ENCODE peak calls at places on chromosomes 5 and 9, in ten cellular contexts. Y is left ventricle myocardium inferior, D is dorsolateral prefrontal cortex, K is Peyer's patch, C is left lung, W is stomach, G is cardiac muscle cell, T is heart left ventricle, X is esophagus squamous epithelium, Q is lower lobe of right lung. O is an unnamed sample.

GRCh38 chr5:34998058-34998789 is 49.5 kb downstream of the AGXT2 start:
- DNase-seq in D (peak; percentile 14), T (no peak), Y (no peak), K (no peak), C (no peak), W (no peak), G (no peak), X (no peak), Q (no peak), O (no peak)

GRCh38 chr9:106954562-106954961 is 91.6 kb downstream of the ZNF462 start:
- DNase-seq in X (no peak), Q (no peak), T (no peak), Y (no peak), K (no peak), D (no peak), C (no peak), W (no peak), G (no peak), O (no peak)

GRCh38 chr9:35726876-35727438 is 5.0 kb downstream of the TLN1 start:
- DNase-seq in K (peak; percentile 50), W (no peak), X (no peak), Y (no peak), G (peak; percentile 59), Q (peak; percentile 68), D (no peak), C (no peak), T (peak; percentile 70), O (peak; percentile 49)

GRCh38 chr5:156325671-156326070 is 1.3 kb upstream of the SGCD start:
- DNase-seq in Q (no peak), G (no peak), D (no peak), Y (no peak), C (no peak), T (no peak), K (no peak), X (no peak), W (no peak), O (no peak)

GRCh38 chr9:131776473-131776872 is 36.6 kb upstream of the RAPGEF1 start:
- DNase-seq in X (no peak), T (peak; percentile 35), W (no peak), D (no peak), Q (no peak), C (no peak), Y (no peak), K (no peak), G (peak; percentile 92), O (no peak)

GRCh38 chr5:16859346-16859745 is 76.7 kb downstream of the MYO10 start:
- DNase-seq in W (no peak), Q (no peak), T (no peak), X (no peak), K (no peak), D (no peak), Y (no peak), G (no peak), C (no peak), O (no peak)

GRCh38 chr5:113150221-113150620 is 173.6 kb downstream of the DCP2 start:
- DNase-seq in D (no peak), C (no peak), Y (no peak), T (no peak), Q (no peak), X (no peak), G (no peak), K (no peak), W (no peak), O (no peak)

GRCh38 chr9:86322973-86323644 is 31.1 kb downstream of the TUT7 start:
- DNase-seq in C (no peak), T (no peak), W (no peak), D (no peak), X (no peak), Q (no peak), Y (no peak), K (no peak), G (no peak), O (no peak)

GRCh38 chr5:118761814-118762213 is 226.5 kb downstream of the DTWD2 start:
- DNase-seq in K (no peak), X (no peak), C (no peak), T (no peak), G (no peak), D (no peak), Q (no peak), Y (no peak), W (no peak), O (no peak)

GRCh38 chr9:27535701-27536118 is 6.1 kb upstream of the MOB3B start:
- DNase-seq in Y (no peak), Q (no peak), T (no peak), W (no peak), G (no peak), D (no peak), K (no peak), C (no peak), X (no peak), O (no peak)

GRCh38 chr5:174514983-174515394 is 209.4 kb upstream of the MSX2 start:
- DNase-seq in K (no peak), D (peak; percentile 15), G (no peak), X (no peak), W (no peak), C (no peak), Y (no peak), T (no peak), Q (no peak), O (no peak)

GRCh38 chr5:141753143-141753970 is 71.3 kb upstream of the ARAP3 start:
- DNase-seq in X (no peak), C (no peak), W (no peak), Q (no peak), D (no peak), T (no peak), G (no peak), Y (no peak), K (no peak), O (no peak)

GRCh38 chr9:121133104-121133816 is 58.5 kb downstream of the CNTRL start:
- DNase-seq in Q (peak; percentile 77), G (no peak), D (no peak), C (peak; percentile 76), K (peak; percentile 85), T (no peak), Y (no peak), X (no peak), W (peak; percentile 75), O (peak; percentile 56)

GRCh38 chr5:55969956-55970355 is 24.8 kb downstream of the IL6ST start:
- DNase-seq in D (no peak), T (no peak), C (no peak), Y (no peak), W (no peak), K (no peak), Q (no peak), X (no peak), G (no peak), O (no peak)

DNA sequence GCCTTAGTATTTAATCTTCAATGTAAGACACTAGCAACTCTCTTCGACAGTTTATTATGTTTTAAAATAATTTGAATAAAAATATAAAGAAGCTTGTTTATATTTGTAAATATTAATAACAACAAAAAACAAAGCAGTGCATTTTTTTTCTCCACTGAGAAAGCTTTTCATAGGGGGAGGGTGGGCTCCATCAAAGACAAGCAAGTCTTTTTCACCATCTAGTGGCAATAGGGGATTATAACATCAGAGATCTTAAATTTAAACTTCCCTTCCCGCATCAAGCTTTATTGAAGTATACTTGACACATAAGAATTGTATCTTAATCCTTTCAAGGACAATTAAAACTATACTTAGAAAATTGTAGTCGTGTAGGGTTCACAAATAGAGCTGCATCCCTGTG is 9.3 kb upstream of the OR13F1 start:
- DNase-seq in W (no peak), K (no peak), D (no peak), Q (no peak), X (no peak), T (no peak), G (peak; percentile 2), Y (no peak), C (no peak), O (no peak)
- TF ChIP-seq CTCF in W (no peak), K (no peak), D (no peak), Q (no peak), X (no peak), T (no peak), G (no peak), Y (no peak), C (no peak), O (no peak)

DNA sequence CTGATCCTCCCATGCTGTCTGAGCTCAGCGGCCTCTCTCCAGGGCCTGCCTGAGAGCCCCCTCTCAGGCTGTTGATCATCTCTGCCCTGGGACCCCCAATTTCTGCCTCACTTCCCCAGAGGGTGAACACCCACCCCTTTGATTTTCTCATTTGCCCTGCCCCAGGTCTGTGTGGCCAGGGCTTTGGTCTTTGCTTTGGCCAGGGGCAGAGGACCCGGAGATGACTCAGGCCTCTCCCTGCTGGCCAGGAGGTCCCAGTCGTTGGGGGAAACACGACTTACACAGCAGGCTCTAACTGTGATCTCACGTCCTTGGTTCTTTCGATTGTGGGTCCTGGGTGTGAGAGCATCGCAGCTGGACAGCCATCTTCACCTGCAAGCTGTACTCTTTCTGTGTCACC is 1.1 kb upstream of the ADAMTS2 start:
- DNase-seq in Q (no peak), C (peak; percentile 28), D (no peak), G (no peak), W (no peak), K (no peak), T (no peak), Y (no peak), X (no peak), O (no peak)
- H3K27me3 ChIP-seq in Q (peaks cover 50% of the 10 kb centered on the region), C (peaks cover 8% of the 10 kb centered on the region), D (peaks cover 23% of the 10 kb centered on the region), G (peaks cover 88% of the 10 kb centered on the region), W (peaks cover 92% of the 10 kb centered on the region), K (no peaks in the 10 kb centered on the region), T (peaks cover 40% of the 10 kb centered on the region), Y (peaks cover 97% of the 10 kb centered on the region), X (no peaks in the 10 kb centered on the region), O (peaks cover 50% of the 10 kb centered on the region)

GRCh38 chr5:14665949-14666741 is 1.6 kb downstream of the OTULIN start:
- DNase-seq in D (no peak), X (no peak), C (no peak), K (peak; percentile 64), W (no peak), Y (no peak), T (peak; percentile 47), Q (no peak), G (no peak), O (peak; percentile 38)

GRCh38 chr5:14663734-14664269 is 716 bp upstream of the OTULIN start:
- DNase-seq in W (no peak), G (peak; percentile 30), Y (no peak), C (peak; percentile 72), X (no peak), D (no peak), T (peak; percentile 38), K (peak; percentile 30), Q (no peak), O (peak; percentile 47)

GRCh38 chr5:14667290-14667689 is 2.8 kb downstream of the OTULIN start:
- DNase-seq in T (no peak), Q (no peak), K (no peak), C (no peak), X (no peak), W (no peak), Y (no peak), G (no peak), D (no peak), O (no peak)

GRCh38 chr5:14664270-14665109 is at the start of gene OTULIN:
- DNase-seq in X (peak; percentile 38), Q (peak; percentile 95), D (peak; percentile 88), W (peak; percentile 90), K (peak; percentile 83), T (peak; percentile 94), Y (peak; percentile 93), C (peak; percentile 99), G (peak; percentile 96), O (peak; percentile 92)

GRCh38 chr5:14665110-14665822 is 748 bp downstream of the OTULIN start:
- DNase-seq in T (peak; percentile 38), G (peak; percentile 59), D (peak; percentile 25), W (peak; percentile 45), X (no peak), Q (peak; percentile 57), C (peak; percentile 84), Y (peak; percentile 43), K (peak; percentile 47), O (peak; percentile 65)
- TF ChIP-seq CTCF in T (no peak), G (no peak), D (no peak), W (no peak), X (no peak), Q (no peak), C (no peak), Y (no peak), K (no peak), O (no peak)

GRCh38 chr5:132808866-132809265 is 4.2 kb upstream of the SOWAHA start:
- DNase-seq in K (no peak), W (no peak), C (no peak), T (no peak), D (no peak), Y (no peak), G (no peak), Q (no peak), X (no peak), O (no peak)
- H3K27me3 ChIP-seq in K (no peaks in the 10 kb centered on the region), W (peaks cover 40% of the 10 kb centered on the region), C (peaks cover 31% of the 10 kb centered on the region), T (peaks cover 32% of the 10 kb centered on the region), D (no peaks in the 10 kb centered on the region), Y (peaks cover 71% of the 10 kb centered on the region), G (peaks cover 56% of the 10 kb centered on the region), Q (peaks cover 47% of the 10 kb centered on the region), X (peaks cover 13% of the 10 kb centered on the region), O (peaks cover 46% of the 10 kb centered on the region)